ENCODE peak calls at places on chromosomes 16 and 17, in ten cellular contexts. Z is C1 segment of cervical spinal cord; G is ACHN; U is aorta; I is COR-L47; M is NCI-H2081; O is foreskin fibroblast; V is stimulated activated CD8-positive, alpha-beta memory T cell treated with anti-CD3 and anti-CD28 coated beads, Interleukin-4, amount 100 ng/mL, for 24 hours; J is stimulated activated CD4-positive, alpha-beta T cell treated with anti-CD3 and anti-CD28 coated beads, Interleukin-1b, Interleukin-23, amount 100 ng/mL, for 1 hour; X is activated CD4-positive, alpha-beta T cell treated with anti-CD3 and anti-CD28 coated beads, Interleukin-2, amount 50 U/mL, for 48 hours. D is an unnamed sample.
A peak's percentile ranks its signal among the peaks of the same experiment; 100 is the strongest.

GRCh38 chr16:1407749-1408148 is 6.8 kb downstream of the UNKL start:
- DNase-seq in U (no peak), J (no peak), O (peak; percentile 23), G (no peak), X (no peak), I (no peak), V (no peak), Z (no peak), M (no peak), D (no peak)

GRCh38 chr17:49637050-49637449 is 40.8 kb downstream of the SPOP start:
- DNase-seq in Z (no peak), J (no peak), V (no peak), X (no peak), G (no peak), I (no peak), M (no peak), U (no peak), O (no peak), D (no peak)

GRCh38 chr17:14222611-14223010 is 14.1 kb downstream of the CDRT15 start:
- DNase-seq in U (no peak), X (no peak), G (no peak), M (no peak), I (no peak), O (no peak), V (no peak), Z (no peak), J (no peak), D (no peak)

GRCh38 chr17:80285237-80285920 is 24.7 kb downstream of the RNF213 start:
- DNase-seq in X (no peak), I (no peak), Z (no peak), O (no peak), J (no peak), U (no peak), V (no peak), M (no peak), G (no peak), D (no peak)

GRCh38 chr16:67504190-67505021 is 21.1 kb upstream of the AGRP start:
- DNase-seq in Z (no peak), J (no peak), M (no peak), G (no peak), O (no peak), I (no peak), X (peak; percentile 39), U (no peak), V (no peak), D (no peak)

GRCh38 chr17:46009681-46010596 is 10.9 kb downstream of the STH start:
- DNase-seq in X (no peak), G (no peak), Z (peak; percentile 29), U (peak; percentile 77), I (no peak), J (no peak), V (no peak), M (no peak), O (no peak), D (no peak)

GRCh38 chr16:15811778-15812750 is 44.8 kb downstream of the MYH11 start:
- DNase-seq in X (no peak), V (no peak), U (peak; percentile 76), I (no peak), J (no peak), O (peak; percentile 89), G (no peak), M (no peak), Z (no peak), D (no peak)

GRCh38 chr16:70644763-70645597 is 1.4 kb upstream of the IL34 start:
- DNase-seq in M (no peak), V (no peak), Z (no peak), X (no peak), J (no peak), O (no peak), I (no peak), U (no peak), G (no peak), D (no peak)

GRCh38 chr16:17529982-17530760 is 59.4 kb upstream of the XYLT1 start:
- DNase-seq in Z (no peak), I (no peak), M (no peak), V (no peak), O (no peak), G (no peak), J (no peak), X (peak; percentile 11), U (no peak), D (no peak)

GRCh38 chr16:70692481-70693203 is 6.8 kb upstream of the MTSS2 start:
- DNase-seq in U (no peak), J (no peak), G (no peak), I (no peak), X (no peak), M (no peak), V (no peak), O (no peak), Z (no peak), D (no peak)

GRCh38 chr17:77286641-77287431 is 146.1 kb downstream of the SEC14L1 start:
- DNase-seq in Z (peak; percentile 61), X (no peak), G (peak; percentile 60), I (peak; percentile 81), O (no peak), J (no peak), U (peak; percentile 86), V (no peak), M (peak; percentile 92), D (no peak)

GRCh38 chr17:50560931-50561750 is 626 bp downstream of the CACNA1G start:
- DNase-seq in J (no peak), V (no peak), U (no peak), X (no peak), O (no peak), M (no peak), G (no peak), I (no peak), Z (no peak), D (no peak)

GRCh38 chr17:7997186-7997585 is 5.2 kb upstream of the GUCY2D start:
- DNase-seq in U (no peak), X (peak; percentile 47), G (peak; percentile 31), O (no peak), V (no peak), J (no peak), Z (no peak), M (no peak), I (no peak), D (peak; percentile 56)

GRCh38 chr17:80393961-80394360 is 21.0 kb upstream of the ENDOV start:
- DNase-seq in J (no peak), U (no peak), G (no peak), O (no peak), I (no peak), V (no peak), X (no peak), Z (no peak), M (no peak), D (no peak)

GRCh38 chr17:67994827-67995567 is 1.3 kb downstream of the C17orf58 start:
- DNase-seq in V (no peak), U (no peak), M (no peak), I (no peak), Z (peak; percentile 10), J (no peak), G (peak; percentile 78), O (peak; percentile 87), X (no peak), D (no peak)

GRCh38 chr17:31789707-31790505 is 69.1 kb downstream of the COPRS start:
- DNase-seq in J (no peak), V (no peak), X (no peak), G (no peak), O (no peak), M (no peak), U (no peak), Z (no peak), I (no peak), D (no peak)

GRCh38 chr16:2501938-2502900 is 11.5 kb upstream of the ATP6V0C start:
- DNase-seq in U (no peak), I (no peak), G (no peak), X (no peak), V (no peak), M (no peak), O (no peak), J (no peak), Z (no peak), D (no peak)

GRCh38 chr16:89444151-89444723 is 46.1 kb downstream of the ANKRD11 start:
- DNase-seq in M (no peak), Z (no peak), X (no peak), V (no peak), I (no peak), G (no peak), U (no peak), J (no peak), O (no peak), D (no peak)

GRCh38 chr17:73773702-73774101 is 129.5 kb upstream of the SDK2 start:
- DNase-seq in Z (no peak), J (no peak), M (no peak), I (no peak), V (no peak), O (peak; percentile 1), U (no peak), G (no peak), X (no peak), D (no peak)

GRCh38 chr17:42779304-42779941 is 987 bp upstream of the WNK4 start:
- DNase-seq in X (no peak), J (no peak), G (no peak), U (peak; percentile 30), Z (no peak), V (no peak), M (no peak), O (no peak), I (no peak), D (no peak)

GRCh38 chr17:58002154-58002553 is 4.9 kb downstream of the SRSF1 start:
- DNase-seq in O (no peak), U (no peak), Z (no peak), I (no peak), X (no peak), V (no peak), M (no peak), J (no peak), G (no peak), D (no peak)

GRCh38 chr17:28563475-28563874 is 7.8 kb downstream of the PIGS start:
- DNase-seq in M (no peak), I (no peak), G (peak; percentile 98), U (peak; percentile 27), J (no peak), O (no peak), Z (no peak), V (no peak), X (no peak), D (no peak)

GRCh38 chr16:4944333-4945281 is 7.7 kb upstream of the PPL start:
- DNase-seq in I (peak; percentile 95), J (no peak), O (peak; percentile 97), V (no peak), M (peak; percentile 93), X (no peak), Z (peak; percentile 80), G (peak; percentile 100), U (peak; percentile 98), D (no peak)

GRCh38 chr17:41505007-41505835 is at the start of gene KRT13:
- DNase-seq in Z (no peak), U (no peak), J (no peak), M (no peak), I (no peak), V (no peak), G (no peak), X (no peak), O (no peak), D (no peak)

GRCh38 chr17:67435122-67435521 is 58.0 kb downstream of the PITPNC1 start:
- DNase-seq in O (no peak), I (no peak), M (no peak), Z (no peak), J (no peak), G (no peak), V (peak; percentile 33), U (no peak), X (peak; percentile 62), D (no peak)

GRCh38 chr16:87581867-87582220 is 20.5 kb upstream of the JPH3 start:
- DNase-seq in M (no peak), U (peak; percentile 89), Z (peak; percentile 34), O (peak; percentile 97), V (no peak), I (no peak), X (no peak), J (no peak), G (peak; percentile 99), D (no peak)

GRCh38 chr17:39623356-39623950 is 3.3 kb upstream of the PPP1R1B start:
- DNase-seq in Z (peak; percentile 79), U (peak; percentile 96), G (peak; percentile 81), I (peak; percentile 73), M (peak; percentile 80), J (peak; percentile 60), X (peak; percentile 95), V (peak; percentile 78), O (peak; percentile 50), D (peak; percentile 95)

GRCh38 chr17:79054200-79054599 is 20.4 kb upstream of the ENGASE start:
- DNase-seq in I (no peak), U (no peak), G (no peak), O (no peak), J (no peak), X (no peak), Z (no peak), M (no peak), V (no peak), D (no peak)